ENCODE peak calls at places on chromosomes 5 and 9, in seven cellular contexts. O is substantia nigra; R is effector CD4-positive, alpha-beta T cell; T is PC-3; Y is NCI-H2171 treated with DMSO at 0.1 percent for 48 hours; I is hypothalamus; S is NCI-H774. P is an unnamed sample.

GRCh38 chr9:93813687-93814560 is 141.2 kb downstream of the BARX1 start:
- DNase-seq in S (peak), Y (peak), R (no peak), O (no peak), T (no peak), I (no peak), P (no peak)

GRCh38 chr5:142013734-142014495 is 1.1 kb upstream of the GNPDA1 start:
- DNase-seq in Y (no peak), S (no peak), I (no peak), O (no peak), T (peak), R (no peak), P (no peak)

GRCh38 chr9:124022201-124023121 is 10.9 kb downstream of the LHX2 start:
- DNase-seq in O (no peak), Y (no peak), T (no peak), S (no peak), R (no peak), I (no peak), P (no peak)

GRCh38 chr9:71783120-71783523 is 14.8 kb upstream of the CEMIP2 start:
- DNase-seq in R (peak), Y (no peak), I (no peak), T (peak), S (no peak), O (no peak), P (peak)

GRCh38 chr9:14529629-14530028 is 163.6 kb downstream of the ZDHHC21 start:
- DNase-seq in S (no peak), Y (no peak), T (no peak), R (no peak), O (no peak), I (no peak), P (no peak)

GRCh38 chr5:41787257-41787656 is 83.0 kb downstream of the OXCT1 start:
- DNase-seq in O (no peak), Y (no peak), R (no peak), I (no peak), S (no peak), T (peak), P (no peak)

GRCh38 chr5:89504051-89504450 is 621.1 kb upstream of the MEF2C start:
- DNase-seq in I (no peak), R (no peak), O (no peak), Y (no peak), T (no peak), S (no peak), P (no peak)

GRCh38 chr5:135356522-135357318 is 42.3 kb downstream of the MACROH2A1 start:
- DNase-seq in R (no peak), I (peak), S (no peak), T (no peak), O (no peak), Y (no peak), P (no peak)

GRCh38 chr9:15154677-15155076 is 152.3 kb downstream of the TTC39B start:
- DNase-seq in Y (no peak), S (no peak), I (no peak), T (no peak), R (no peak), O (no peak), P (no peak)